ENCODE peak calls at places on chromosomes 7 and 10, in six cellular contexts. C, B, N, O, P and I are unnamed samples.

GRCh38 chr10:115706482-115707076 is 566.4 kb downstream of the GFRA1 start:
- DNase-seq in B (no peak), O (no peak), N (peak), P (no peak), C (peak), I (peak)

GRCh38 chr10:55519264-55519663 is 718.2 kb upstream of the PCDH15 start:
- DNase-seq in O (no peak), N (no peak), C (no peak), P (no peak), B (no peak), I (no peak)

GRCh38 chr10:15141136-15142067 is 27.1 kb downstream of the NMT2 start:
- DNase-seq in B (no peak), N (peak), P (no peak), O (no peak), C (no peak), I (peak)

GRCh38 chr7:125057974-125058373 is 128.3 kb upstream of the POT1 start:
- DNase-seq in P (no peak), C (no peak), N (no peak), B (no peak), O (no peak), I (no peak)

GRCh38 chr7:141362580-141363435 is 188.4 kb upstream of the AGK start:
- DNase-seq in B (peak), O (no peak), N (peak), C (peak), P (no peak), I (peak)

GRCh38 chr10:62618576-62619408 is 185.7 kb upstream of the ADO start:
- DNase-seq in B (no peak), O (no peak), P (no peak), C (peak), N (peak), I (peak)

GRCh38 chr10:12594448-12594944 is 245.1 kb downstream of the CAMK1D start:
- DNase-seq in B (no peak), O (no peak), P (no peak), C (no peak), N (no peak), I (no peak)

GRCh38 chr7:99624487-99624886 is 7.7 kb downstream of the ZSCAN25 start:
- DNase-seq in N (no peak), P (peak), C (no peak), O (no peak), B (no peak), I (no peak)

GRCh38 chr7:27247452-27248426 is 5.1 kb downstream of the EVX1 start:
- DNase-seq in P (no peak), B (no peak), O (no peak), C (no peak), N (no peak), I (no peak)

GRCh38 chr10:69474688-69475432 is 23.6 kb downstream of the TSPAN15 start:
- DNase-seq in B (no peak), O (no peak), P (no peak), C (peak), N (peak), I (peak)

GRCh38 chr10:33617381-33617780 is 282.9 kb upstream of the NRP1 start:
- DNase-seq in B (no peak), P (no peak), O (no peak), N (no peak), C (peak), I (no peak)

GRCh38 chr10:18616337-18616736 is 35.0 kb downstream of the NSUN6 start:
- DNase-seq in C (no peak), O (no peak), P (no peak), B (no peak), N (no peak), I (no peak)

GRCh38 chr7:132876576-132876975 is 205.3 kb downstream of the CHCHD3 start:
- DNase-seq in N (no peak), O (no peak), B (no peak), C (no peak), P (no peak), I (no peak)

GRCh38 chr10:115854740-115855435 is 418.1 kb downstream of the GFRA1 start:
- DNase-seq in P (no peak), C (peak), B (no peak), N (peak), O (no peak), I (no peak)

GRCh38 chr10:87864497-87865059 is 1.2 kb downstream of the PTEN start:
- DNase-seq in O (peak), N (no peak), C (no peak), B (no peak), P (no peak), I (no peak)

GRCh38 chr10:17655567-17656146 is 11.7 kb downstream of the STAM start:
- DNase-seq in P (no peak), O (no peak), N (peak), C (no peak), B (peak), I (no peak)

GRCh38 chr10:59970396-59971368 is 64.3 kb upstream of the CCDC6 start:
- DNase-seq in P (no peak), C (no peak), N (no peak), O (no peak), B (no peak), I (no peak)

GRCh38 chr7:6646380-6646950 is 9.3 kb downstream of the ZNF316 start:
- DNase-seq in P (no peak), B (no peak), C (no peak), O (no peak), N (no peak), I (no peak)

GRCh38 chr7:16702433-16702832 is 51.1 kb upstream of the TSPAN13 start:
- DNase-seq in C (no peak), O (no peak), N (no peak), P (no peak), B (no peak), I (no peak)

GRCh38 chr7:1345796-1346532 is 113.3 kb downstream of the UNCX start:
- DNase-seq in B (no peak), O (no peak), C (no peak), P (no peak), N (no peak), I (no peak)

GRCh38 chr10:5619366-5620211 is 46.8 kb downstream of the ASB13 start:
- DNase-seq in N (peak), P (no peak), O (no peak), C (no peak), B (no peak), I (peak)

GRCh38 chr7:16044620-16045019 is 358.1 kb upstream of the MEOX2 start:
- DNase-seq in O (no peak), C (no peak), P (no peak), N (no peak), B (no peak), I (no peak)

GRCh38 chr10:71715026-71715425 is 4.6 kb downstream of the C10orf105 start:
- DNase-seq in N (no peak), C (no peak), O (no peak), P (no peak), B (no peak), I (no peak)

GRCh38 chr10:71712572-71713134 is 6.9 kb downstream of the C10orf105 start:
- DNase-seq in O (no peak), C (no peak), P (no peak), B (no peak), N (no peak), I (no peak)

GRCh38 chr10:71714592-71714991 is 5.0 kb downstream of the C10orf105 start:
- DNase-seq in C (no peak), P (no peak), O (no peak), N (no peak), B (no peak), I (no peak)

GRCh38 chr10:71713135-71714040 is 6.2 kb downstream of the C10orf105 start:
- DNase-seq in P (peak), N (peak), O (peak), C (peak), B (no peak), I (no peak)

GRCh38 chr10:71714055-71714454 is 5.5 kb downstream of the C10orf105 start:
- DNase-seq in N (no peak), P (no peak), O (no peak), C (no peak), B (no peak), I (no peak)
- H3K4me3 ChIP-seq in N (no peak), P (no peak), O (no peak), C (no peak), B (no peak), I (no peak)

GRCh38 chr7:67621704-67622103 is 625.1 kb downstream of the TYW1 start:
- DNase-seq in N (no peak), P (no peak), B (no peak), O (no peak), C (no peak), I (no peak)

GRCh38 chr7:67620216-67620933 is 623.7 kb downstream of the TYW1 start:
- DNase-seq in O (no peak), C (no peak), P (no peak), B (no peak), N (no peak), I (no peak)

DNA sequence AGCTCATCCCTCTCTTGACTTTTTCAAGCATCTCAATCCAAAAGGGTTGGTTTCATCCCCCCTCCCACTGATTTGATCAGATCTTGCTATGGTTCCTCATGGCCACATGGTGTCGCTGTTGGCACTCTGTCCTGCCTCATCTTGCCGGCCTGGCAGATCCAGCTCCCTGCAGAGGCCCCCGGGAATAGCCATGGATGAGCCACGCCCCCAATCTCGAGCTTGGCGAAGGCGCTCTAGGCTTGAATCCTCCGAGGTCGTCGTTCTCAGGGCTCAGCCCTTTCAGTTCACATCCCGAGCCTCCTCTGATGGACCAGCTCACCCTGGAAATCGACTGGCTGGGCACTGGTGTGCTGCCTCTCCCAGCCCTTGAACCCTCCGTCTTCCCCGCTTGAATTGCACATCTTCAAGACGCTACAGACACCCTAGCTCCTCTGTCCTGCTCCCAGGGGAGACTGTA is 628.7 kb downstream of the TYW1 start:
- DNase-seq in B (peak), P (peak), N (peak), C (peak), O (peak), I (peak)
- TF ChIP-seq CTCF in B (peak), P (peak), N (peak), C (peak), O (peak), I (peak)

GRCh38 chr10:124367936-124368335 is 50.8 kb downstream of the OAT start:
- DNase-seq in C (no peak), P (no peak), O (no peak), B (no peak), N (no peak), I (no peak)
- H3K4me3 ChIP-seq in C (no peak), P (no peak), O (no peak), B (no peak), N (no peak), I (no peak)

GRCh38 chr10:10677479-10677878 is 340.2 kb upstream of the CELF2 start:
- DNase-seq in O (peak), C (peak), B (peak), N (peak), P (peak), I (peak)
- TF ChIP-seq CTCF in O (peak), C (peak), B (peak), N (peak), P (peak), I (peak)

GRCh38 chr7:142800699-142801260 is 30.0 kb downstream of the PRSS2 start:
- DNase-seq in C (no peak), P (no peak), N (no peak), O (no peak), B (no peak), I (no peak)

GRCh38 chr7:142797799-142798377 is 27.1 kb downstream of the PRSS2 start:
- DNase-seq in P (no peak), B (no peak), O (no peak), C (no peak), N (peak), I (no peak)

GRCh38 chr7:142800103-142800502 is 29.3 kb downstream of the PRSS2 start:
- DNase-seq in O (no peak), N (peak), C (no peak), P (no peak), B (no peak), I (no peak)

GRCh38 chr7:142798451-142799438 is 28.0 kb downstream of the PRSS2 start:
- DNase-seq in N (no peak), C (no peak), P (no peak), O (no peak), B (no peak), I (no peak)

GRCh38 chr7:142799483-142799882 is 28.7 kb downstream of the PRSS2 start:
- DNase-seq in P (no peak), B (no peak), C (no peak), O (no peak), N (no peak), I (no peak)
- H3K4me3 ChIP-seq in P (no peak), B (no peak), C (no peak), O (no peak), N (no peak), I (no peak)

GRCh38 chr10:2761971-2762370 is 305.4 kb upstream of the PFKP start:
- DNase-seq in C (no peak), N (no peak), B (no peak), P (no peak), O (no peak), I (no peak)

GRCh38 chr10:2759203-2759602 is 308.1 kb upstream of the PFKP start:
- DNase-seq in N (no peak), C (no peak), B (no peak), O (no peak), P (no peak), I (no peak)

GRCh38 chr10:2754943-2755342 is 312.4 kb upstream of the PFKP start:
- DNase-seq in B (no peak), C (no peak), P (no peak), O (no peak), N (no peak), I (no peak)

GRCh38 chr10:2761311-2761710 is 306.0 kb upstream of the PFKP start:
- DNase-seq in N (no peak), C (no peak), B (no peak), P (no peak), O (no peak), I (no peak)

DNA sequence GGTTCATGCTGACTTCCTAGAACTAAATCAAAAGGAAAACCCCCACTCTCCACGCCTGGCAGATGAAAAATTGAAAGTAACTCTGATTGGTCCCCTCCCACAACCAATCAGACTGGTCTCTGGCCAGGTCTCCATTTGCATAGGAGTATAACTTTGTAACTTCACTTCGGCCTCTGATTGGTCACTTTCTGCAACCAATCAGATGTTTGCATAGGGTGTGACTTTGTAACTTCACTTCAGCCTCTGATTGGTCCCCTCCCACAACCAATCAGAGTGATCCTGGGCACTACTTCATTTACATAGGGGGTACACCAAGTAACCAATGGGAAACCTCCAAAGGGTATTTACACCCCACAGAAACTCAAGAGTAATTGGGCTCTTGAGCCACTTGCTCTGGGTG is 306.6 kb upstream of the PFKP start:
- DNase-seq in C (no peak), O (no peak), N (no peak), B (no peak), P (no peak), I (no peak)
- TF ChIP-seq CTCF in C (no peak), O (no peak), N (no peak), B (no peak), P (no peak), I (no peak)